ENCODE peak calls at places on chromosomes 4 and X, in four cellular contexts. B, A, M and X are unnamed samples.

GRCh38 chr4:3865986-3866812 is 100.0 kb downstream of the ADRA2C start:
- DNase-seq in B (no peak), A (no peak), M (no peak), X (no peak)

GRCh38 chr4:84501197-84501492 is 2.1 kb upstream of the NKX6-1 start:
- DNase-seq in B (no peak), A (no peak), M (no peak), X (no peak)

GRCh38 chr4:99856166-99856565 is 38.1 kb downstream of the LAMTOR3 start:
- DNase-seq in A (no peak), M (no peak), B (no peak), X (no peak)

GRCh38 chrX:139203681-139204575 is 326.6 kb upstream of the F9 start:
- DNase-seq in A (no peak), M (no peak), B (no peak), X (no peak)

GRCh38 chr4:80184791-80185756 is 12.2 kb upstream of the PRDM8 start:
- DNase-seq in B (no peak), M (no peak), A (no peak), X (no peak)

GRCh38 chr4:83011779-83012630 is 1.4 kb upstream of the LIN54 start:
- DNase-seq in A (peak), M (peak), B (peak), X (no peak)

GRCh38 chr4:119659576-119659975 is 31.0 kb upstream of the PDE5A start:
- DNase-seq in A (no peak), M (no peak), B (no peak), X (no peak)

GRCh38 chr4:55079451-55080173 is 45.8 kb downstream of the KDR start:
- DNase-seq in A (no peak), B (no peak), M (no peak), X (no peak)

GRCh38 chrX:47644557-47645091 is 5.7 kb downstream of the ELK1 start:
- DNase-seq in A (peak), M (no peak), B (no peak), X (peak)

GRCh38 chr4:158327525-158327924 is 117.2 kb downstream of the TMEM144 start:
- DNase-seq in B (no peak), M (no peak), A (peak), X (no peak)

GRCh38 chr4:187840814-187841213 is 154.8 kb upstream of the ZFP42 start:
- DNase-seq in A (no peak), M (no peak), B (no peak), X (no peak)

GRCh38 chrX:21926116-21926515 is 14.4 kb upstream of the SMS start:
- DNase-seq in M (no peak), A (no peak), B (no peak), X (no peak)

GRCh38 chr4:26238782-26239647 is 81.8 kb upstream of the RBPJ start:
- DNase-seq in B (no peak), M (no peak), A (no peak), X (no peak)

GRCh38 chr4:119715490-119716445 is 87.2 kb upstream of the PDE5A start:
- DNase-seq in A (no peak), B (no peak), M (no peak), X (no peak)

GRCh38 chr4:80466618-80467017 is 131.1 kb downstream of the CFAP299 start:
- DNase-seq in A (no peak), B (no peak), M (no peak), X (no peak)

GRCh38 chr4:47315346-47315745 is 148.2 kb downstream of the COMMD8 start:
- DNase-seq in M (no peak), A (no peak), B (no peak), X (no peak)

GRCh38 chr4:153241295-153241694 is 37.1 kb downstream of the TRIM2 start:
- DNase-seq in B (no peak), A (no peak), M (no peak), X (no peak)

GRCh38 chrX:105331244-105331643 is 110.8 kb upstream of the TEX13A start:
- DNase-seq in B (no peak), A (no peak), M (no peak), X (no peak)

GRCh38 chrX:50470103-50471031 is at the start of gene DGKK:
- DNase-seq in M (no peak), B (no peak), A (peak), X (no peak)

GRCh38 chrX:12617241-12617640 is 174.0 kb upstream of the PRPS2 start:
- DNase-seq in M (no peak), A (no peak), B (no peak), X (no peak)

GRCh38 chr4:154622598-154622997 is 10.1 kb upstream of the FGG start:
- DNase-seq in A (no peak), M (no peak), B (no peak), X (peak)

GRCh38 chrX:10597871-10598270 is 22.5 kb downstream of the MID1 start:
- DNase-seq in M (peak), A (peak), B (no peak), X (no peak)